ENCODE peak calls at places on chromosomes 5 and 9, in seven cellular contexts. W, C, J, Z, I, O and H are unnamed samples.

GRCh38 chr9:100340224-100340623 is 12.5 kb downstream of the TEX10 start:
- DNase-seq in I (no peak), Z (no peak), W (no peak), J (no peak), O (no peak), C (no peak), H (no peak)

GRCh38 chr5:26003966-26004365 is 1034.4 kb downstream of the CDH9 start:
- DNase-seq in W (no peak), O (no peak), J (no peak), C (no peak), I (no peak), Z (no peak), H (no peak)

GRCh38 chr9:133089271-133089671 is 27.5 kb downstream of the CEL start:
- DNase-seq in Z (no peak), C (no peak), I (no peak), O (no peak), W (no peak), J (peak; percentile 18), H (no peak)

GRCh38 chr5:56279291-56279690 is 46.2 kb upstream of the ANKRD55 start:
- DNase-seq in Z (no peak), C (no peak), J (no peak), W (no peak), O (no peak), I (no peak), H (no peak)

GRCh38 chr5:61048534-61048933 is 103.5 kb downstream of the NDUFAF2 start:
- DNase-seq in W (peak; percentile 88), I (no peak), O (no peak), C (no peak), J (no peak), Z (no peak), H (no peak)

GRCh38 chr5:108588323-108588722 is 159.4 kb upstream of the FER start:
- DNase-seq in C (no peak), J (no peak), O (no peak), Z (no peak), I (no peak), W (no peak), H (no peak)

GRCh38 chr9:13899924-13900323 is 414.0 kb downstream of the NFIB start:
- DNase-seq in C (no peak), W (no peak), J (no peak), I (no peak), O (no peak), Z (no peak), H (no peak)

GRCh38 chr5:163248333-163248732 is 189.1 kb upstream of the CCNG1 start:
- DNase-seq in J (no peak), O (no peak), Z (no peak), W (no peak), C (no peak), I (no peak), H (no peak)

GRCh38 chr5:41176952-41177351 is 36.4 kb downstream of the C6 start:
- DNase-seq in Z (no peak), O (no peak), W (no peak), J (no peak), I (no peak), C (no peak), H (no peak)

GRCh38 chr9:5899292-5899691 is 8.6 kb downstream of the MLANA start:
- DNase-seq in I (no peak), W (no peak), Z (no peak), C (no peak), J (peak; percentile 5), O (no peak), H (no peak)

GRCh38 chr5:146521403-146522106 is 5.6 kb upstream of the GPR151 start:
- DNase-seq in C (no peak), O (no peak), Z (no peak), W (no peak), J (no peak), I (no peak), H (no peak)

GRCh38 chr5:10372726-10373709 is 19.5 kb downstream of the MARCHF6 start:
- DNase-seq in W (no peak), Z (no peak), C (no peak), I (no peak), O (no peak), J (no peak), H (no peak)

GRCh38 chr9:89215342-89215741 is 36.7 kb upstream of the SHC3 start:
- DNase-seq in I (no peak), J (no peak), C (no peak), Z (no peak), W (no peak), O (no peak), H (no peak)
- H3K4me1 ChIP-seq in I (no peaks in the 10 kb centered on the region), J (no peaks in the 10 kb centered on the region), C (no peaks in the 10 kb centered on the region), Z (no peaks in the 10 kb centered on the region), W (no peaks in the 10 kb centered on the region), O (no peaks in the 10 kb centered on the region), H (no peaks in the 10 kb centered on the region)

DNA sequence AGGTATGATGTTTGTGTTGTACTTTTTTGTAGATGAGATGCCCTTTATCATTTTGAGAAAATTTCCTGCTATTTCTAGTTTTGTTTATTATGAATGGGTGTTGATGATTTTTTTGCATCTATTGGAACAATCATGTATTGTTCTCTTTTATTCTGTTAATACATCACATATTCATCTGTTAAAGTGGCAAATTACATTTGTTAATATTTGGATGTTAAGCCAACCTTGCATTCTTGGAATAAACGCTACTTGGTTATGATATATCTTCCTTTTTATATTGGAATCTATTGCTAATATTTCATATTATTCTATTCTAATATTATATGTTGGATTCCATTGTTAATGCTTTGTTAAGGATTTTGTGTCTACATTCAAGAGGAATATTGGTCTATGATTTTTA is 24.6 kb upstream of the BNIP1 start:
- DNase-seq in J (no peak), C (no peak), I (no peak), O (no peak), W (no peak), Z (no peak), H (no peak)
- H3K36me3 ChIP-seq in J (peaks cover 3% of the 10 kb centered on the region), C (peaks cover 15% of the 10 kb centered on the region), I (peaks cover 62% of the 10 kb centered on the region), O (no peaks in the 10 kb centered on the region), W (no peaks in the 10 kb centered on the region), Z (peaks cover 40% of the 10 kb centered on the region), H (peaks cover 24% of the 10 kb centered on the region)

DNA sequence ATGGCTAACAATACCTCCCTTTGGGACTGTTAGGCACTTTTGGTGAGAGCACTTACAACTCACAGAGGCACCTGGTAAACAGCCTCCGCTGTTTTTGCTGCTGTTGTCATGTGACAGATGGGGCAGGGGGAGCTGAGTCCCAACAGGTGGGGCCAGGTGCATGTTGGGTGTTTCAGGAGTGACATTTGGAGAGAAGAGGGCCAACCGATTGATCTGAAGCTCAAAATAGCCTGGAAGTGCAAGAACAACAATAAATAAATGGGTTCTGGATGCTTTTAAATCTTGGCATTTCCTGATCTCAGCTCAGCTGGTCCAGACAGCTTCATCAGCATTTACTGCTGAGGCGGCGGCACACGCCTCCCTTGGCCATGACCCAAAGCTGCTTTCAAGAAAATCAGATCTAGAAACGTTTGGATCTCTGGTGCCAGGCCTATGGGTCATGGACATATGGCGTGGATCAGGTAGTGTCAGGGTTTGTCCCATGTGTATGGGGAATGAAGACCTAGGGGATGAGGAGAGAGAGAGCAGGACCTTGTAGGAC is 70.5 kb downstream of the PPARGC1B start:
- DNase-seq in Z (no peak), J (no peak), C (no peak), O (no peak), I (no peak), W (no peak), H (no peak)
- H3K4me1 ChIP-seq in Z (no peaks in the 10 kb centered on the region), J (no peaks in the 10 kb centered on the region), C (no peaks in the 10 kb centered on the region), O (peaks cover 6% of the 10 kb centered on the region), I (no peaks in the 10 kb centered on the region), W (peaks cover 43% of the 10 kb centered on the region), H (no peaks in the 10 kb centered on the region)

GRCh38 chr5:133959643-133960042 is 8.8 kb downstream of the C5orf15 start:
- DNase-seq in J (no peak), O (no peak), Z (no peak), C (no peak), W (no peak), I (no peak), H (no peak)
- H3K36me3 ChIP-seq in J (peaks cover 57% of the 10 kb centered on the region), O (no peaks in the 10 kb centered on the region), Z (peaks cover 16% of the 10 kb centered on the region), C (peaks cover 8% of the 10 kb centered on the region), W (peaks cover 15% of the 10 kb centered on the region), I (peaks cover 36% of the 10 kb centered on the region), H (peaks cover 5% of the 10 kb centered on the region)

GRCh38 chr5:29853711-29854110 is 1339.8 kb upstream of the CDH6 start:
- DNase-seq in I (no peak), W (no peak), Z (no peak), C (no peak), J (no peak), O (no peak), H (no peak)
- H3K4me1 ChIP-seq in I (no peaks in the 10 kb centered on the region), W (no peaks in the 10 kb centered on the region), Z (no peaks in the 10 kb centered on the region), C (no peaks in the 10 kb centered on the region), J (no peaks in the 10 kb centered on the region), O (no peaks in the 10 kb centered on the region), H (no peaks in the 10 kb centered on the region)

GRCh38 chr5:14407051-14407450 is 174.5 kb upstream of the OTULINL start:
- DNase-seq in Z (no peak), I (no peak), C (no peak), O (no peak), W (no peak), J (no peak), H (no peak)
- H3K36me3 ChIP-seq in Z (no peaks in the 10 kb centered on the region), I (no peaks in the 10 kb centered on the region), C (no peaks in the 10 kb centered on the region), O (peaks cover 10% of the 10 kb centered on the region), W (peaks cover 12% of the 10 kb centered on the region), J (peaks cover 7% of the 10 kb centered on the region), H (no peaks in the 10 kb centered on the region)

GRCh38 chr9:120920495-120921178 is 6.0 kb downstream of the TRAF1 start:
- DNase-seq in I (no peak), C (no peak), W (no peak), J (no peak), Z (no peak), O (no peak), H (no peak)
- H3K4me1 ChIP-seq in I (peaks cover 100% of the 10 kb centered on the region), C (peaks cover 97% of the 10 kb centered on the region), W (no peaks in the 10 kb centered on the region), J (peaks cover 69% of the 10 kb centered on the region), Z (peaks cover 90% of the 10 kb centered on the region), O (peaks cover 4% of the 10 kb centered on the region), H (peaks cover 98% of the 10 kb centered on the region)

GRCh38 chr5:151618907-151619306 is 27.8 kb upstream of the FAT2 start:
- DNase-seq in Z (no peak), J (no peak), I (no peak), W (peak; percentile 8), C (no peak), O (no peak), H (no peak)
- H3K36me3 ChIP-seq in Z (no peaks in the 10 kb centered on the region), J (no peaks in the 10 kb centered on the region), I (no peaks in the 10 kb centered on the region), W (no peaks in the 10 kb centered on the region), C (no peaks in the 10 kb centered on the region), O (no peaks in the 10 kb centered on the region), H (no peaks in the 10 kb centered on the region)